ENCODE peak calls at places on chromosome 5, in four cellular contexts. Z is mammary epithelial cell, V is upper lobe of right lung, X is PC-9. I is an unnamed sample.

GRCh38 chr5:135033866-135034185 is 202 bp downstream of the PITX1 start:
- DNase-seq in X (no peak), Z (no peak), V (no peak), I (no peak)

GRCh38 chr5:94245608-94246007 is 372.8 kb downstream of the KIAA0825 start:
- DNase-seq in Z (peak), V (no peak), X (no peak), I (peak)

GRCh38 chr5:149046196-149046829 is 16.5 kb downstream of the SH3TC2 start:
- DNase-seq in V (no peak), Z (no peak), X (no peak), I (no peak)

GRCh38 chr5:38780950-38781349 is 64.9 kb upstream of the OSMR start:
- DNase-seq in Z (peak), X (no peak), V (no peak), I (peak)

GRCh38 chr5:39266442-39266841 is 47.1 kb upstream of the FYB1 start:
- DNase-seq in V (no peak), X (no peak), Z (no peak), I (peak)

GRCh38 chr5:145697251-145698016 is 137.7 kb downstream of the PRELID2 start:
- DNase-seq in X (no peak), V (no peak), Z (peak), I (peak)

GRCh38 chr5:39440964-39441363 is 16.2 kb upstream of the DAB2 start:
- DNase-seq in X (no peak), V (no peak), Z (no peak), I (no peak)

GRCh38 chr5:169071-169727 is 22.1 kb upstream of the LRRC14B start:
- DNase-seq in X (no peak), V (peak), Z (no peak), I (no peak)

GRCh38 chr5:145101246-145101645 is 733.9 kb downstream of the PRELID2 start:
- DNase-seq in X (no peak), Z (no peak), V (no peak), I (peak)

GRCh38 chr5:513216-514100 is 10.8 kb downstream of the SLC9A3 start:
- DNase-seq in X (peak), V (no peak), Z (no peak), I (no peak)

GRCh38 chr5:79395296-79395695 is 118.6 kb downstream of the HOMER1 start:
- DNase-seq in X (no peak), V (no peak), Z (no peak), I (no peak)

GRCh38 chr5:34436761-34437501 is 219.2 kb upstream of the RAI14 start:
- DNase-seq in X (no peak), Z (no peak), V (no peak), I (no peak)

DNA sequence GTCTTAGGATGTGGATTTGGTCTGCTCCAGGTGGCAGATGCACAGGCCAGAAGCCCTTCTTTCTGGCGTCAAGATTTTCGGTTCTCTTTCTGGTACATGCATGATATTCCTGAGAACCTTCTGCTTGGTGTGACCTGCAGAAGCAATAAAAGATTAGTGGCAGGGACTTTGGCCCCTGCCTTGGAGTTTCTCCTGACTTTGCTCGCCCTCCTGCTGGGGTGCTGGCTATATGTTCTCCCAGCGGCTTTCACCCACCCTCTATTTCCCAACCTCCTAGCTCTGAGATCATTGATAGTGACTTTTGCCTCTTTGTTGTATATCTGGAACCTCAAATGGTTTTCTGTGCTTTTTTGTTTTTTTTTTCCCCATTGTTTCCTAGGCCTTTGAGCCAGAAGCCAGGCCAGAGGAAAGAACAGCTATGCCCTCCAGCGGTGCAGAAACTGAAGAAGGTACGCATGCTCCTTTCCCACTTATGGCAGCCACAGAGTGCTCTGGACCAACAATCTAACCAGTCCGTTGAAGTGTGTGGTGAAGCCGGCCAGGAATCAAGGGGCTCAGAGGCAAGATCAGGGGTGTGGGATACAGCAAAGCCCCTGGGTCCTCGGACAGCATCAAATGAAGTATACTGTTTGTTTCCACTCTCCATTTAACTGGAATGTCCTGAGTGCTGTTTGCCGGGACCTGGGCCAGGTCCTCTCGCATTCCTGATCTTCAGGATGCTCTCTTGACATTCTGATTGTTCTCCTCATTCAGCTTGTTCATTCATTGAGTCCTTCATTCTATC is 154.5 kb downstream of the ARHGEF28 start:
- DNase-seq in Z (no peak), V (no peak), X (no peak), I (no peak)
- TF ChIP-seq CTCF in Z (no peak), V (no peak), X (no peak), I (no peak)

GRCh38 chr5:73295447-73295846 is 122.5 kb downstream of the TMEM174 start:
- DNase-seq in Z (no peak), X (no peak), V (no peak), I (no peak)
- H3K4me3 ChIP-seq in Z (no peak), X (no peak), V (no peak), I (no peak)

DNA sequence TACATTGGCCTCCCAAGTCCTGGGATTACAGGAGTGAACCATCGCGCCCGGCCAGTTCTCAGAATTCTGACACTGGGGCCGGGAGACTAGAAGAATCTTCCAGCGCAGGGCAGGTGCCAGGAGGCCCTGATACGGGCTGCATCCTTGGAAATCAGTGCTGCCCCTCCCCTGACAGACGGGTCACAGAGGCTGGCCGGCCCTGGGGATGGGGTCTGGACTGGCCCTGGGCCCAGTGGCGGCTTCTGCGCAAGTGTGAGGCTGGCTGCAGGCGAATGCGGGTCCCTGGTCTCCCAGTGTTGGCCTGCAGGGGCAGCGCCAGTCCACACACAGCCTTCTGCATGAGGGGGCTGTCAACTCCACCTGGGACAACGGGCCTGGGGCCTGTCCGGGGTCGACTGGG is 831 bp upstream of the TBC1D9B start:
- DNase-seq in X (no peak), Z (no peak), V (no peak), I (no peak)
- TF ChIP-seq CTCF in X (peak), Z (peak), V (peak), I (peak)

GRCh38 chr5:58455066-58455465 is 4.8 kb downstream of the PLK2 start:
- DNase-seq in Z (no peak), X (no peak), V (no peak), I (no peak)
- H3K4me3 ChIP-seq in Z (peak), X (peak), V (peak), I (no peak)

GRCh38 chr5:174344335-174344734 is 298.8 kb downstream of the NSG2 start:
- DNase-seq in Z (no peak), V (no peak), X (no peak), I (no peak)
- TF ChIP-seq CTCF in Z (no peak), V (no peak), X (no peak), I (no peak)

DNA sequence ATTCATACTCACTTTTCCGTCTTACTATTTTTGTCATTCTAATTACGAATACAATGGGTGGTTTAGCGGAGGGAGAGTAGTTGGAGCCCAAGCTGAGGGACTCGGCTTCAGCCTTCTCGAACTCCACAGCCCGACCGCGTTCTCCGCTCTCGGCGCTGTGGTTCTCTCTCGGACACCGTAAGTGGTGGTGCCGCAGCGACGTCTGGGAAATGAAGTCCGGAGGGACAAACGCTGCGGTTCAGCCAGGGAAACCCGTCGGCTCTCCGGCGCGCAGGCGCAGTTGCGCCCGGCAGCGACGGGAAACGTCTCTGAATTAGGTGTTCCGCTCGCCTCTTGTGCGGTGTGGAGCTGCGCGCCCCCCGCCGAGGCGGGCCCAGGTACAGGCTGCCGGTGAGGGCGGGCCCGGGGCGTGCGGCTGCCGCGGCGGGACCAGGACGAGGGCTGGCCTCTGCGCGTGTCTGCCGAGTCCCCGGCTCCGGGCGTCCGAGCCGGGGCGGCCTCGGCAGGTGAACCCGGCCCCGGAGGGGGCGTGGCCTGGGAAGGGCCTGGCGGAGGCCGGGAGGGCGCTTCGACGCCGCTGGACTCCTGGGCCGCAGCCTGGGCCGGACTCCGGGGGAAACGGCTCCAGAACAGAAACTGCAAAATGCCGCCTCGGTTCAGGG is at the start of gene ZNF879:
- DNase-seq in Z (peak), X (peak), V (peak), I (peak)
- H3K4me3 ChIP-seq in Z (peak), X (peak), V (peak), I (peak)

DNA sequence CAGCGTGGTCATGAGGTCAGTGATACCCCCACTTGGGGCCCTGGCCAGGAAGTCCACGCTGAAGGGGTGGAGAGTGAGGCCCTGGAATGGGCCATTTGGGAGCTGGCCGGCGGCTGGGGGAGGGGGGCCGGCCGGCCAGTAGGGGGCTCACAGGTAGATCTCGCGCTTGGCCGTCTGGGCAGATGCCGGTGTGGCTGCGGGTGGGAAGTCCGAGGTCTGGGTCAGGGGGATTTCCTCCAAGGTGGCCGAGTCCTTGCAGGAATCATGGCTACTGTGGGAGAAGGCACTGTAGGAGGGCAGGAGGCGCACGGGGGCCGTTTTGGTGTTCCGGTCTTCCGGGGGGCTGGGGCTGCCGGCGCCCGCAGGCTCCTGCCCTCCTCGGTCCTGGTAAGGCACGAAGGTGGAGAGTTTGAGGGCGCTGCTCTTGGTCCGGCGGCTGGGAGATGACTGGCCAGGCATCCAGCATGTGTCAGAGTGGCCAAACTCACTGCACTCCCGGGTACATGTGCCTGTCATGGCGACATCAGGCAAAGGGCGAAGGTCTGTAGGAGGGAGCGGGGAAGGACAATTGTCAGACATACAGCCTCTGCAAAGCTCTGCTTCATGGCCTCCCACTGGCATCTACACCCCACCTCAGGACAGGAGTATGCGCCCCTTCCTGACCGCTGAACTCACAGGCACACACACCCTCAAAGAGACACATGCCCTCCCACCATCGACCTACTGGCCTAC is 24.1 kb downstream of the PCDH1 start:
- DNase-seq in X (no peak), Z (no peak), V (no peak), I (no peak)
- TF ChIP-seq CTCF in X (no peak), Z (no peak), V (no peak), I (no peak)

DNA sequence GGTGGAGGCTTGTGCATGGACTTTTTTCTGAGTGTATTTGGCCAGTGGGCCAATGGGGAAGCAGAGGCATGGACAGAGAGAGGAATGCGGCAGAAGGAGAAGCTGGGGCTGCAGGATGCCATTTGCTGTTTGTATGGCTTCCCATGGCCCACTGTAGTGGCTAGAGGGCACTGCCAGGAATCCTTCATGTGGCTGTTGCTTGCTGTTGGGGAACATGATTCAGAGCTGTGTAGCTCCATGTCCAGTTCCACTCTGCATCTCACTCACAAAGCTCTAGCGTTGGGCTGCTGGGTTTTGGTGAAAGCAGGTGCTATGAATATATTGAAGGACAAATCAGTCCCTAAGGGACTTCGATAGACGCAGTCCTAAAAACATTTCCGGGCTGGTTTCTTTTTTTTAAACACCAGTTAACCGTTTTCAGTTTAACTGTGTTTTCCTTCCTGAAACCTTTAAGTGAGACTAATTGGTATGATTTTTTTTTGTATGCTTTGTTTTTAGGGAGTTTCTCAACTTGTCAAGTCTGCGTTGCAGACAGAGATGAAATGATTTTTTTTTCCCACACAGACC is 51.3 kb downstream of the SLC22A5 start:
- DNase-seq in V (no peak), X (no peak), Z (no peak), I (no peak)
- H3K4me3 ChIP-seq in V (no peak), X (no peak), Z (no peak), I (no peak)

I was measured in bronchial epithelial cell.